ENCODE peak calls at places on chromosome 9, in five cellular contexts. T is Peyer's patch, F is dorsolateral prefrontal cortex, G is adipocyte, Y is cardiac fibroblast. D is an unnamed sample.

GRCh38 chr9:79731483-79731882 is 159.7 kb downstream of the TLE4 start:
- DNase-seq in T (no peak), F (no peak), G (no peak), Y (no peak), D (no peak)

GRCh38 chr9:78118742-78119473 is 87.3 kb upstream of the GNAQ start:
- DNase-seq in T (no peak), F (no peak), G (peak; percentile 64), Y (peak; percentile 58), D (peak; percentile 24)

GRCh38 chr9:126126807-126127206 is 199.8 kb upstream of the MVB12B start:
- DNase-seq in T (no peak), F (no peak), G (no peak), Y (no peak), D (no peak)

GRCh38 chr9:81032030-81032572 is 657.2 kb downstream of the TLE1 start:
- DNase-seq in T (no peak), F (no peak), G (peak; percentile 78), Y (peak; percentile 91), D (peak; percentile 83)

GRCh38 chr9:27590636-27591035 is 17.4 kb upstream of the C9orf72 start:
- DNase-seq in T (no peak), F (no peak), G (no peak), Y (peak; percentile 12), D (no peak)

GRCh38 chr9:38200431-38200830 is 131.4 kb upstream of the SHB start:
- DNase-seq in T (no peak), F (no peak), G (no peak), Y (no peak), D (no peak)

GRCh38 chr9:124279531-124280175 is 21.9 kb downstream of the NEK6 start:
- DNase-seq in T (peak; percentile 60), F (no peak), G (no peak), Y (no peak), D (no peak)

GRCh38 chr9:75834878-75835277 is 55.6 kb upstream of the PCSK5 start:
- DNase-seq in T (no peak), F (no peak), G (no peak), Y (no peak), D (no peak)

GRCh38 chr9:131620764-131621520 is 75.6 kb downstream of the PRRT1B start:
- DNase-seq in T (no peak), F (no peak), G (no peak), Y (no peak), D (no peak)

GRCh38 chr9:7185612-7186011 is 427.8 kb downstream of the KDM4C start:
- DNase-seq in T (no peak), F (no peak), G (peak; percentile 61), Y (peak; percentile 86), D (peak; percentile 74)

GRCh38 chr9:115157245-115157674 is 39.3 kb upstream of the TNC start:
- DNase-seq in T (no peak), F (no peak), G (peak; percentile 83), Y (peak; percentile 82), D (peak; percentile 61)

GRCh38 chr9:88814521-88815101 is 176.7 kb upstream of the S1PR3 start:
- DNase-seq in T (no peak), F (peak; percentile 52), G (peak; percentile 95), Y (peak; percentile 55), D (peak; percentile 82)

GRCh38 chr9:107700902-107701301 is 211.3 kb upstream of the KLF4 start:
- DNase-seq in T (no peak), F (no peak), G (no peak), Y (no peak), D (no peak)

GRCh38 chr9:86353591-86354047 is 591 bp downstream of the TUT7 start:
- DNase-seq in T (peak; percentile 64), F (no peak), G (no peak), Y (no peak), D (no peak)

GRCh38 chr9:134670851-134671281 is 29.3 kb downstream of the COL5A1 start:
- DNase-seq in T (no peak), F (peak; percentile 19), G (no peak), Y (no peak), D (no peak)

GRCh38 chr9:124747065-124747464 is 24.0 kb downstream of the NR6A1 start:
- DNase-seq in T (no peak), F (no peak), G (no peak), Y (no peak), D (no peak)

GRCh38 chr9:91720746-91721705 is 229.0 kb downstream of the ROR2 start:
- DNase-seq in T (no peak), F (no peak), G (no peak), Y (no peak), D (no peak)

GRCh38 chr9:116284518-116284917 is 130.9 kb downstream of the PAPPA start:
- DNase-seq in T (no peak), F (no peak), G (no peak), Y (no peak), D (no peak)

GRCh38 chr9:93655621-93656425 is 79.4 kb downstream of the PHF2 start:
- DNase-seq in T (peak; percentile 39), F (peak; percentile 27), G (no peak), Y (no peak), D (no peak)

GRCh38 chr9:109115931-109116541 is 3.7 kb downstream of the TMEM245 start:
- DNase-seq in T (no peak), F (no peak), G (no peak), Y (no peak), D (no peak)

GRCh38 chr9:109113892-109114609 is 5.7 kb downstream of the TMEM245 start:
- DNase-seq in T (no peak), F (no peak), G (no peak), Y (peak; percentile 28), D (no peak)

GRCh38 chr9:109110326-109111014 is 9.3 kb downstream of the TMEM245 start:
- DNase-seq in T (no peak), F (no peak), G (peak; percentile 72), Y (peak; percentile 86), D (no peak)

GRCh38 chr9:109114670-109115069 is 5.1 kb downstream of the TMEM245 start:
- DNase-seq in T (no peak), F (no peak), G (no peak), Y (peak; percentile 72), D (no peak)

DNA sequence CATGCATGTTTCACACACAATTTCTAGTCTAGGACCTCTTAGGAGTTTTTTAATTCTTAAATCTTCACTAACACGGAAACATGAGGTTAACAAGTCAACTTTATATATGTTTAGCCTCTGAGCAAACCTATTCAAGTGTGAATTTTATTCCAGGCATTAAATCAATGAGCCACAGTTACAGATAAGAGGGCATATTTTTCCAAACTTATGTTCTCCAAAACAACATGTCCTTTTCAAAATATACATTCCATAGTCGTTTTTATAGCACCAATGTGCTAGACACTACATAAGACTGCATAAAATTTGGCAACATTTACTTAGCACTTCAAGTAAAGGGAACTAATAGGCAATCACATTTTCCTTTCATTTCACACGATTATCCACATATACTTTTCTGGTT is 6.5 kb downstream of the TMEM245 start:
- DNase-seq in T (no peak), F (no peak), G (no peak), Y (no peak), D (no peak)
- H3K4me3 ChIP-seq in T (no peak overlapping the region), F (no peak overlapping the region), G (no peak overlapping the region), Y (no peak overlapping the region), D (no peak overlapping the region)

DNA sequence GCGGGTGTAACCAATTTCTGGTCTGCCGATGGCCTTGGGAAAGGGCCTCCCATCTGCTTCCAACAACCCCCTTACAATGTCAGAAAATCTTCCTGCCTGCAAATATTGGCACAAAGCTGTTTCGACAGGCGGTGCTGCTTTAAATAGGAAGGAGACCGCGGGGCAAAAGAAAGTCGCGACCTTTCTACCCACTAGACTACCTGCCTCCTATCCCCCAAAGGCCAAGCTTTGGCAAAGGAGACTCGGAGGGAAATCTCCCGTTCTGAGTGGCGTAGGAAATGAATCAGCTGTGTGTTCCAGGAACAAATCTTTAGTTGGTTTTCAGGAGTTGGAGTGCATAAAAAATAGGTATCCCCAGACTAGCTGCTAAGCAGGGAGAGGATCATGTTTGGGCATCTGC is 36.8 kb upstream of the NFIB start:
- DNase-seq in T (no peak), F (no peak), G (no peak), Y (peak; percentile 43), D (no peak)
- H3K4me3 ChIP-seq in T (no peak overlapping the region), F (peak overlapping the region; percentile 59), G (no peak overlapping the region), Y (no peak overlapping the region), D (no peak overlapping the region)

GRCh38 chr9:133238851-133239532 is 29.9 kb upstream of the OBP2B start:
- DNase-seq in T (peak; percentile 87), F (no peak), G (peak; percentile 46), Y (peak; percentile 76), D (no peak)
- H3K4me3 ChIP-seq in T (peak overlapping the region; percentile 26), F (peak overlapping the region; percentile 47), G (peak overlapping the region; percentile 64), Y (peak overlapping the region; percentile 33), D (peak overlapping the region; percentile 21)

GRCh38 chr9:129489838-129490582 is 130.9 kb downstream of the C9orf50 start:
- DNase-seq in T (peak; percentile 79), F (no peak), G (peak; percentile 28), Y (no peak), D (no peak)
- H3K4me3 ChIP-seq in T (peak overlapping the region; percentile 56), F (peak overlapping the region; percentile 55), G (peak overlapping the region; percentile 74), Y (peak overlapping the region; percentile 55), D (peak overlapping the region; percentile 13)

GRCh38 chr9:96551403-96551802 is 68.2 kb downstream of the CDC14B start:
- DNase-seq in T (no peak), F (no peak), G (no peak), Y (no peak), D (no peak)
- H3K4me3 ChIP-seq in T (no peak overlapping the region), F (no peak overlapping the region), G (no peak overlapping the region), Y (no peak overlapping the region), D (no peak overlapping the region)

DNA sequence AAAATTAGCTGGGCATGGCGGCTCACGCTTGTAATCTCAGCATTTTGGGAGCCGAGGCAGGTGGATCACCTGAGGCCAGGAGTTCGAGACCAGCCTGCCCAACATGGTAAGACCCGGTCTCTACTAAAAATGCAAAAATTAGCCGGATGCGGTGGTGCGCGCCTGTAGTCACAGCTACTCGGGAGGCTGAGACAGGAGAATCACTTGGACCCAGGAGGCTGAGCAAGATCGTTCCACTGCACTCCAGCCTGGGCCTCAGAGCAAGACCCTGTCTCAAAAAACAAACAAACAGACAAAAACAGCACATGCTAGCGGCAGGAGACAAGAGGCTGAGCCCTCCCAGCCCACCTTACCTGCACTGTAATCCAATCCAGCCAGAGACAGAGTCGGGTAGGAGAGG is 1.1 kb upstream of the DOLPP1 start:
- DNase-seq in T (no peak), F (no peak), G (no peak), Y (no peak), D (no peak)
- H3K4me3 ChIP-seq in T (no peak overlapping the region), F (peak overlapping the region; percentile 93), G (peak overlapping the region; percentile 96), Y (peak overlapping the region; percentile 84), D (peak overlapping the region; percentile 79)

D was measured in skeletal muscle cell.